ENCODE peak calls at places on chromosomes 12 and 14, in four cellular contexts. W is IMR-90, P is neuronal stem cell, E is trophoblast cell. M is an unnamed sample.

GRCh38 chr12:12983420-12984035 is 16.5 kb downstream of the HEBP1 start:
- DNase-seq in W (peak; percentile 69), P (no peak), E (peak; percentile 43), M (no peak)

GRCh38 chr12:19507823-19508222 is 68.5 kb downstream of the AEBP2 start:
- DNase-seq in W (peak; percentile 19), P (no peak), E (no peak), M (no peak)

GRCh38 chr14:49677643-49678042 is 10.4 kb downstream of the POLE2 start:
- DNase-seq in W (no peak), P (no peak), E (no peak), M (no peak)

GRCh38 chr12:9786726-9787339 is 26.1 kb upstream of the CD69 start:
- DNase-seq in W (no peak), P (no peak), E (no peak), M (no peak)

GRCh38 chr12:102568151-102568815 is 87.9 kb upstream of the IGF1 start:
- DNase-seq in W (no peak), P (no peak), E (no peak), M (no peak)

GRCh38 chr12:42085596-42085995 is 59.1 kb downstream of the GXYLT1 start:
- DNase-seq in W (no peak), P (no peak), E (no peak), M (no peak)

GRCh38 chr14:50344116-50344775 is 32.1 kb downstream of the DMAC2L start:
- DNase-seq in W (peak; percentile 63), P (no peak), E (no peak), M (no peak)

GRCh38 chr12:114932806-114933205 is 248.8 kb upstream of the TBX3 start:
- DNase-seq in W (no peak), P (no peak), E (peak; percentile 40), M (no peak)

GRCh38 chr12:18683603-18684002 is 54.2 kb downstream of the PLCZ1 start:
- DNase-seq in W (peak; percentile 49), P (no peak), E (no peak), M (no peak)

GRCh38 chr12:48779869-48780268 is 9.0 kb downstream of the ADCY6 start:
- DNase-seq in W (peak; percentile 62), P (no peak), E (no peak), M (no peak)

GRCh38 chr14:51018521-51018920 is 74.2 kb upstream of the PYGL start:
- DNase-seq in W (peak; percentile 41), P (no peak), E (no peak), M (no peak)

GRCh38 chr12:72296389-72296788 is 24.2 kb downstream of the TRHDE start:
- DNase-seq in W (peak; percentile 91), P (no peak), E (no peak), M (no peak)

GRCh38 chr12:33589609-33590114 is 150.0 kb upstream of the SYT10 start:
- DNase-seq in W (no peak), P (no peak), E (no peak), M (no peak)

GRCh38 chr14:62691613-62692489 is 353.4 kb downstream of the KCNH5 start:
- DNase-seq in W (peak; percentile 97), P (no peak), E (peak; percentile 71), M (no peak)

GRCh38 chr14:99436247-99437180 is 44.1 kb downstream of the SETD3 start:
- DNase-seq in W (peak; percentile 70), P (no peak), E (peak; percentile 88), M (no peak)

GRCh38 chr14:89307409-89307808 is 109.6 kb downstream of the FOXN3 start:
- DNase-seq in W (no peak), P (no peak), E (no peak), M (no peak)
- H3K4ac ChIP-seq in W (no peak overlapping the region), P (no peak overlapping the region), E (no peak overlapping the region), M (no peak overlapping the region)

GRCh38 chr14:77139540-77140342 is 1.9 kb downstream of the ZDHHC22 start:
- DNase-seq in W (no peak), P (peak; percentile 60), E (no peak), M (peak; percentile 91)
- H2BK5ac ChIP-seq in W (no peak overlapping the region), P (no peak overlapping the region), E (no peak overlapping the region), M (no peak overlapping the region)

DNA sequence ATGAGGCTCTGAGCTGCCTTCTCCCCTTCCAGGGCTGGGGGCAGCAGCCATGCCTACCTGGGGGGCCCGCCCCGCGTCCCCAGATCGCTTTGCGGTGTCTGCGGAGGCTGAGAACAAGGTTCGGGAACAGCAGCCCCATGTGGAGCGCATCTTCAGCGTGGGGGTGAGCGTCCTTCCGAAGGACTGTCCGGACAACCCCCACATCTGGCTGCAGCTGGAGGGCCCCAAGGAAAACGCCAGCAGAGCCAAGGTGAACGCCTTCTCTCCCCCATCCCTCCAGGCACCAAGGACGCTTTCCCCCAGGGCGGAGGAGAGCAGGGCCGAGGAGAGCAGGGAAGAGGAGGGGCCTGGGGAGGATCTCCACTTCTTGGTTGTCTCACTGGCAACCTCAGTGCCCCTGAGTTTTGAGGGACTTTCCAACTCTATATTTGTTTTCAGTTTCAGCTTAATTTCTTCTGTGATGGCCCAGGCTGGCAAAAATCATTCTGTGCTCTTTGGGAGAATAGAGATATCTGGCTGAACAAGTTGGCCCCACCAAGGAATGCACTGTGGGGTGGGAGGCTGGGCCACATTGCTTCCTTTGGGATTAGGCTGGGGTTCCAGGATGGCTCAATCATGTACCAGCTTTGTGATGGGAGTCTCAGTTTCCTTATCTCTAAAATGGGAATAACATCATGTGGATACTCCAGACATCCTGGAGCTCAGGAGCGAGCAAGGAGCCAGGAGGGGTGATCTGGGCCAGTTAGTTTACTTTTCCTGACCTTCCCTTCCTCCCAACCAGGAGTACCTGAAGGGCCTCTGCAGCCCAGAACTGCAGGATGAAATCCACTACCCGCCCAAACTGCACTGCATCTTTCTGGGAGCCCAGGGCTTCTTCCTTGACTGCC is 1.2 kb downstream of the KHNYN start:
- DNase-seq in W (peak; percentile 59), P (no peak), E (peak; percentile 28), M (no peak)
- H3K4ac ChIP-seq in W (peak overlapping the region; percentile 99), P (no peak overlapping the region), E (peak overlapping the region; percentile 37), M (no peak overlapping the region)

DNA sequence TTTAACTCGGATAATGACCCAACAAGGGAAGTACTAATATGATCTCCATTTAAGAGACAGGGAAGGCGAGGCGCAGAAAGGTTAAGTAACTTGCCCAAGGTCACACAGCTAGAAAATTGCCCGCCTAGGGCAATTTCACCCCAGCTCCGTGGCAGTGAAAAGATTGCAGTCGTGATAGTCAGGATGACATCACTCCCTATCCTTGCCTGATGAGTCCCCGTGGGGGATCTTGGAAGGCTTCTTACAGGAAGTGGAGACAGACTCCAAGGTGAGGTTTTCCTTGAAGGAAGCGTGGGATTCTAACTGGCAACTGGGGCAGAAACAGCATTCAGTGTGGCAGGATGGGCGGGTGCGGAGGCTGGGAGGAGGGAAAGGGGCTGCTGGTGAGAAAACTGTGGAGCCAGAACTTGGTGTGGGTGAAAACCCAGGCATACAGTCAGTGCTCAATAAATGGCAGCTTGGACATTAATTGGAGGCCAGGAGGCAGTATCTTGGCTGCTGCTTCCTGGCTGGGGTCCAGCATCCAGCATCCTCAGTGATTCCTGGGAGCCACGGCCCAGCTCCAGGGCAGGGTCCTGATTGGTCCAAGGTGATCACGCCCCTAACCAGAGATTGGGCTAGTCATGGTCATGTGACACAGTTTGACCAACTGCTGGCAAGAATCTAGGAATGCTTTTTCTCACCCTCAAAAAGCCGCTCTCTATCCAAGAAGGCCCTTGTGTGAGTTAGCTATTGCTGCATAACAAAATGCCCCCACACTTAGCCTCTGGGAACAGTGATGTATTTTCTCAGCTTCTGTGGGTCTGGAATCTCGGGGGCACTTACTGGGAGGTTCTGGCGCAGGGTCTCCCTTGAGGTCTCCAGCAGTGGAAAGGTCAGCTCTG is 118.8 kb upstream of the NCOR2 start:
- DNase-seq in W (peak; percentile 81), P (no peak), E (peak; percentile 71), M (no peak)
- H2BK5ac ChIP-seq in W (no peak overlapping the region), P (no peak overlapping the region), E (no peak overlapping the region), M (no peak overlapping the region)

GRCh38 chr12:86256169-86256568 is at the start of gene MGAT4C:
- DNase-seq in W (no peak), P (no peak), E (no peak), M (no peak)
- H3K4ac ChIP-seq in W (no peak within 1 kb of the TSS), P (no peak within 1 kb of the TSS), E (no peak within 1 kb of the TSS), M (no peak within 1 kb of the TSS)

GRCh38 chr14:86457729-86458128 is 927.8 kb downstream of the FLRT2 start:
- DNase-seq in W (no peak), P (no peak), E (no peak), M (no peak)
- H2BK5ac ChIP-seq in W (no peak overlapping the region), P (no peak overlapping the region), E (no peak overlapping the region), M (no peak overlapping the region)

GRCh38 chr14:68659021-68659931 is 133.6 kb downstream of the ZFP36L1 start:
- DNase-seq in W (peak; percentile 61), P (no peak), E (no peak), M (peak; percentile 26)
- H3K4ac ChIP-seq in W (peak overlapping the region; percentile 87), P (no peak overlapping the region), E (peak overlapping the region; percentile 50), M (no peak overlapping the region)

DNA sequence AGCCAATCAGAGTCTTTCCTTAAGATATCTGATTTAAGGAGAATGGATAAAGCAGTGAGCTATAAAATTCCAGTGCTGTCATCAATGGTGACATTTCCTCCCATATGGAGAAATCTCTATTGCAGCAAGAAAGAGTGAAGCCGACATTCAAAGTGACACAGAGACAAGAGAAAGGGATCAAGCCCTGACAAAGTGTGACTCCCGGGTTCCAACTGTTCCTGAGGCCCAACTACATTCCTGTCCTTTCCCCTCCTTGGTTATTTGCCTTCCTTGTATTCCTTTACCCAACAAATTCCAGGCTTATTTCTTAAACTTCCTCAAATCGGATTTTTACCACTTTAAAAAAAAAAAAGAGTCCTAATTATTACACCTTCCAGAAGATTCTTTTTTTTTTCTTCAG is 430.0 kb upstream of the SOX5 start:
- DNase-seq in W (no peak), P (no peak), E (no peak), M (no peak)
- H2BK5ac ChIP-seq in W (peak overlapping the region; percentile 89), P (no peak overlapping the region), E (no peak overlapping the region), M (no peak overlapping the region)

GRCh38 chr12:131230340-131231099 is 276.8 kb downstream of the ADGRD1 start:
- DNase-seq in W (no peak), P (no peak), E (no peak), M (no peak)

GRCh38 chr12:131231194-131231980 is 277.7 kb downstream of the ADGRD1 start:
- DNase-seq in W (no peak), P (no peak), E (no peak), M (no peak)

GRCh38 chr12:131226345-131227265 is 272.9 kb downstream of the ADGRD1 start:
- DNase-seq in W (no peak), P (no peak), E (no peak), M (peak; percentile 77)

GRCh38 chr12:131233737-131234474 is 280.2 kb downstream of the ADGRD1 start:
- DNase-seq in W (no peak), P (no peak), E (no peak), M (no peak)

DNA sequence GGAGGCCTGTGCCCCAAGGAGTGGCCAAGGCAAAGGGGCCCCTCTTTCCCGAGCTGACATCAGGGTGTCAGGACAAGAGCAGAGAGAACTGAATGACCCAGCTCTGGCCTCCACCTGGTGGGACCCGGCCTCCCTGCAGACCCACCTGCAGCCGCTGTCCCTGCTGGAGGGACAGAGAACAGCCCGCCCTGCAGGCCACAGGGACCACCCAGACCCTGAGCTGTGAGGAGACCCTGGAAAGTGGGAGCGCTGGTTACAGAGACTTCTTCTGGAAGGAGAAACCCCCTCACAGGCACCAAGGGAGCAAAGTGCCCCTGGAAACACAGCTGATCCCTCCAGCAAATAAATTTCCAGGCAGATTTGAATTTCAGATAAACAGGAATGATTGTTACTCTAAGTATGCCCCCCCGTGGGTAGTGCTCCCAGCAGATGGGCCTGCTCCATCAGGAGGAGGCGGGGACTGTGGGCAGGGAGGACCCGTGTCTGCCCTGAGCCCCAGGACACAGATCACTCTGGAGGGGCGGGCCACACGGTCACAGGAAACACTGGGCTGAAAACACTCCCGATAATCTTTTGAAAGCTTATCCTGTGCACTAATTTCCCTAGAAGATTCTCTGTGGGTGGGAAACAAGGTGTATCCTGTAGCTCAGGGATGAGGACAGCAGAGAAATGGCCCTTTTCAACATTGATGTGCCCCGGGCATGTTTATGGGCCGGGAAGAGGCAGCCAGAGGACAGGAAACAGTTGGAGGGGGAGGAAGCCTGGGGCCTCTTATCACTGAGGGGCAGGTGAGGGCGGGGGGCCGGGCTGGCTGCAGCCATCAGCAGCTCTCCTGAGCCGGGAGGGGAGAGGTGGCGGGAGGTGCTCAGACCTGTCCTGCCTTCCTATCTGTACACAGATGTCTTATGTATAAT is 276.0 kb downstream of the ADGRD1 start:
- DNase-seq in W (no peak), P (no peak), E (no peak), M (peak; percentile 87)
- H3K4ac ChIP-seq in W (no peak overlapping the region), P (no peak overlapping the region), E (no peak overlapping the region), M (no peak overlapping the region)